ENCODE peak calls at places on chromosome 2, in eight cellular contexts. Q, S, M, J, L, T, C and V are unnamed samples.

GRCh38 chr2:75503048-75503607 is 57.6 kb downstream of the EVA1A start:
- DNase-seq in Q (no peak), S (no peak), M (no peak), J (no peak), L (no peak), T (no peak), C (no peak), V (no peak)

GRCh38 chr2:46131-46470 is 204 bp downstream of the FAM110C start:
- DNase-seq in Q (peak), S (no peak), M (no peak), J (no peak), L (no peak), T (no peak), C (peak), V (no peak)

GRCh38 chr2:64296695-64297346 is 152.6 kb upstream of the PELI1 start:
- DNase-seq in Q (no peak), S (no peak), M (no peak), J (no peak), L (no peak), T (no peak), C (no peak), V (no peak)

GRCh38 chr2:3463156-3463835 is 56.0 kb downstream of the ADI1 start:
- DNase-seq in Q (no peak), S (no peak), M (no peak), J (no peak), L (peak), T (no peak), C (no peak), V (no peak)

GRCh38 chr2:22692751-22693150 is 692.2 kb upstream of the KLHL29 start:
- DNase-seq in Q (no peak), S (no peak), M (no peak), J (no peak), L (no peak), T (no peak), C (no peak), V (no peak)

GRCh38 chr2:217512259-217512658 is 490.5 kb downstream of the TNS1 start:
- DNase-seq in Q (no peak), S (no peak), M (no peak), J (no peak), L (no peak), T (no peak), C (no peak), V (no peak)

GRCh38 chr2:20682166-20682565 is 15.2 kb downstream of the GDF7 start:
- DNase-seq in Q (no peak), S (no peak), M (no peak), J (no peak), L (no peak), T (peak), C (peak), V (no peak)

GRCh38 chr2:100939445-100939844 is 62.6 kb upstream of the RPL31 start:
- DNase-seq in Q (no peak), S (no peak), M (no peak), J (no peak), L (no peak), T (no peak), C (no peak), V (no peak)

GRCh38 chr2:8310557-8311455 is 371.1 kb upstream of the ID2 start:
- DNase-seq in Q (no peak), S (no peak), M (no peak), J (no peak), L (no peak), T (no peak), C (peak), V (no peak)

GRCh38 chr2:200618590-200619021 is 32.8 kb downstream of the AOX1 start:
- DNase-seq in Q (no peak), S (no peak), M (no peak), J (no peak), L (no peak), T (no peak), C (no peak), V (no peak)

GRCh38 chr2:234858790-234859329 is 93.0 kb upstream of the SH3BP4 start:
- DNase-seq in Q (no peak), S (no peak), M (no peak), J (no peak), L (no peak), T (no peak), C (no peak), V (no peak)

GRCh38 chr2:628651-629050 is 48.6 kb downstream of the TMEM18 start:
- DNase-seq in Q (no peak), S (peak), M (no peak), J (no peak), L (no peak), T (no peak), C (no peak), V (no peak)